ENCODE peak calls at places on chromosomes 5 and 9, in six cellular contexts. Z is gastrocnemius medialis, S is cardiac fibroblast, J is right lobe of liver, D is GM23338, U is prostate gland. P is an unnamed sample.

GRCh38 chr5:43410414-43410813 is 1.8 kb downstream of the CCL28 start:
- DNase-seq in U (no peak), J (no peak), S (no peak), D (no peak), Z (no peak), P (no peak)

GRCh38 chr5:107869459-107870115 is 198.8 kb upstream of the EFNA5 start:
- DNase-seq in Z (no peak), U (no peak), J (no peak), S (peak; percentile 52), D (no peak), P (peak; percentile 93)

GRCh38 chr9:133226219-133227171 is 17.4 kb upstream of the OBP2B start:
- DNase-seq in Z (no peak), D (peak; percentile 41), U (no peak), S (no peak), J (peak; percentile 33), P (no peak)

GRCh38 chr9:130936285-130937117 is 2.5 kb downstream of the FIBCD1 start:
- DNase-seq in Z (no peak), S (peak; percentile 95), J (no peak), U (no peak), D (peak; percentile 81), P (peak; percentile 31)

GRCh38 chr5:10588779-10589447 is 25.0 kb downstream of the ANKRD33B start:
- DNase-seq in J (peak; percentile 40), Z (no peak), D (no peak), U (no peak), S (no peak), P (no peak)

GRCh38 chr9:79824265-79824664 is 252.5 kb downstream of the TLE4 start:
- DNase-seq in U (no peak), Z (no peak), S (no peak), J (no peak), D (no peak), P (no peak)

GRCh38 chr9:76018767-76019166 is 128.3 kb downstream of the PCSK5 start:
- DNase-seq in U (no peak), Z (no peak), D (no peak), J (no peak), S (no peak), P (no peak)

GRCh38 chr9:105690742-105691141 is 3.6 kb upstream of the TMEM38B start:
- DNase-seq in D (peak; percentile 34), J (no peak), U (no peak), Z (no peak), S (peak; percentile 42), P (peak; percentile 20)

GRCh38 chr5:119367502-119368237 is 11.9 kb downstream of the TNFAIP8 start:
- DNase-seq in S (peak; percentile 60), J (no peak), U (no peak), D (no peak), Z (no peak), P (peak; percentile 80)

GRCh38 chr5:104421431-104421830 is 858.8 kb upstream of the NUDT12 start:
- DNase-seq in D (no peak), S (no peak), U (no peak), J (no peak), Z (no peak), P (no peak)

GRCh38 chr5:102767864-102768263 is 12.8 kb downstream of the PAM start:
- DNase-seq in J (no peak), D (no peak), Z (no peak), S (no peak), U (no peak), P (no peak)

DNA sequence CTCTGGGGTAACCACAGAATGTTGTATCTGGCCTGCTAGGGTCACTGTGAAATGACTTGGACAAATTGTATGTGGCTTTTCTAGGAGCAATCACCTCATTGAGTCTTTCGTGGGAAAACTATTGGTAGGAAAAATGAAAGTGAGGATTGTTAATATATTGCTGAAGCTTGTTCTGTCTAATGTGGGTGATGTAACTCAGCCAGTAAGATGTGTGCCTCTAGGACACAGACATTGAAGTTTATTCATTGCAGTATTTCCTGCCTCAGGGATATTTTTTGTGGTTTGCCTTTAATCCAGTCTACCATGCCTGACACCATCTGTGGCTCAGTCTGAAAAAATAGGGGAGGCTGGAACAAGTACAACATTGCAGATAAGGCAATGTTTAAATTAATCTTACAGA is 430.9 kb upstream of the TNC start:
- DNase-seq in D (no peak), J (no peak), Z (no peak), S (no peak), U (no peak), P (no peak)
- H3K4me3 ChIP-seq in D (no peak overlapping the region), J (no peak overlapping the region), Z (no peak overlapping the region), S (no peak overlapping the region), U (no peak overlapping the region), P (no peak overlapping the region)

GRCh38 chr9:15354713-15355112 is 47.7 kb upstream of the TTC39B start:
- DNase-seq in D (peak; percentile 48), Z (no peak), S (no peak), U (no peak), J (no peak), P (no peak)
- TF ChIP-seq CTCF in D (no peak), Z (no peak), S (no peak), U (no peak), J (no peak), P (no peak)

GRCh38 chr5:148828461-148829247 is 2.2 kb downstream of the ADRB2 start:
- DNase-seq in S (no peak), J (no peak), U (no peak), Z (peak; percentile 13), D (no peak), P (peak; percentile 73)

GRCh38 chr5:148827723-148828122 is 1.3 kb downstream of the ADRB2 start:
- DNase-seq in J (no peak), Z (no peak), S (no peak), D (no peak), U (no peak), P (peak; percentile 34)

GRCh38 chr5:148829248-148829594 is 2.8 kb downstream of the ADRB2 start:
- DNase-seq in S (no peak), D (no peak), Z (no peak), U (no peak), J (no peak), P (no peak)

GRCh38 chr5:148830220-148830619 is 3.8 kb downstream of the ADRB2 start:
- DNase-seq in D (no peak), Z (peak; percentile 28), U (no peak), J (no peak), S (no peak), P (peak; percentile 26)

DNA sequence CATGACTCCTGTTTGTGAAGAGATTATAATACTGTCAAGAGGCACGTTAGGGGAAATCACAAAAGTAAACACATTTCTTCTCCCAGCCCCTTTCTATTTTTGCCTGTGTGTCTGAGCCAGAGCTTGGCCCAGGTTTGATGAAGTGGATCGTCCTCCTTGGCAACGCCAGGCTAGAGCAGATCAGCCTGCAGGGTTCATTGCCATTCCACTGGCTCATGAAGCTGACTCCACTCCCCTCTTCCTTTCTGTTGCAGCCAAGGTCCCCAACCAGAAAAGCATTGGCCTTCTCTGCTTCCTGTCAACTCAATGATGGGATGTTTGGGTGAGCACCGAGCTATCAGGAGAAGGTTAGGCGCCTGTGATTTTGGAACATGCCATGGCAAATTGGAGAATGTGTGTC is 3.3 kb downstream of the ADRB2 start:
- DNase-seq in J (no peak), U (no peak), Z (peak; percentile 47), D (no peak), S (no peak), P (peak; percentile 25)
- H3K4me3 ChIP-seq in J (peak overlapping the region; percentile 57), U (peak overlapping the region; percentile 57), Z (peak overlapping the region; percentile 69), D (no peak overlapping the region), S (no peak overlapping the region), P (peak overlapping the region; percentile 86)

GRCh38 chr5:95842955-95843544 is 20.5 kb upstream of the GLRX start:
- DNase-seq in J (peak; percentile 72), U (no peak), D (peak; percentile 21), Z (peak; percentile 86), S (peak; percentile 71), P (no peak)
- TF ChIP-seq CTCF in J (no peak), U (no peak), D (no peak), Z (no peak), S (peak; percentile 5), P (no peak)

DNA sequence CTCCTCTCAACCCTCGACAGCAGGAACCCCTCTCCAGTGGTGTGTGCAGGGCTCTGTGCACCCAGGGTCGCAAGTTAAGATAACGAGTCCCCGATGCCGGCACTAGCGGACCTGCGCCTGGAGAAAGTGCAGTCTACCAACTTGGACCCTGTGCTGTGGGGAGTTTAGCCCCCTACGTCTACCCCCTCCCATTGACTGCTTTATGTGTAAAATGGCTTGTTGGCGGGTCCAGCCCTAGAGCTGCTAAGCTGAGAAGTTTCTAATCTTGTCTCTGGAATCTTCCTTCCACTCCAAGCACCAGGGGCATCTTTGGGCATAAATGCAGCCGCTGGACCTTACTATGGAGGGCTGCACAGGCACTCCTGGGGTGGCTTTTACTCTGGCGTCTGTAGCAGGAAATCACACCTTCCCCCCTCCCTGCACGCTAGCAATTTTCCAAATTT is 7.1 kb upstream of the PITX1 start:
- DNase-seq in J (no peak), S (no peak), D (no peak), U (no peak), Z (no peak), P (no peak)
- H3K4me3 ChIP-seq in J (no peak overlapping the region), S (no peak overlapping the region), D (peak overlapping the region; percentile 55), U (no peak overlapping the region), Z (no peak overlapping the region), P (no peak overlapping the region)

GRCh38 chr9:35452481-35452880 is 37.4 kb upstream of the RUSC2 start:
- DNase-seq in U (no peak), S (no peak), D (peak; percentile 32), J (no peak), Z (no peak), P (no peak)
- TF ChIP-seq CTCF in U (no peak), S (peak; percentile 42), D (peak; percentile 24), J (no peak), Z (no peak), P (no peak)

DNA sequence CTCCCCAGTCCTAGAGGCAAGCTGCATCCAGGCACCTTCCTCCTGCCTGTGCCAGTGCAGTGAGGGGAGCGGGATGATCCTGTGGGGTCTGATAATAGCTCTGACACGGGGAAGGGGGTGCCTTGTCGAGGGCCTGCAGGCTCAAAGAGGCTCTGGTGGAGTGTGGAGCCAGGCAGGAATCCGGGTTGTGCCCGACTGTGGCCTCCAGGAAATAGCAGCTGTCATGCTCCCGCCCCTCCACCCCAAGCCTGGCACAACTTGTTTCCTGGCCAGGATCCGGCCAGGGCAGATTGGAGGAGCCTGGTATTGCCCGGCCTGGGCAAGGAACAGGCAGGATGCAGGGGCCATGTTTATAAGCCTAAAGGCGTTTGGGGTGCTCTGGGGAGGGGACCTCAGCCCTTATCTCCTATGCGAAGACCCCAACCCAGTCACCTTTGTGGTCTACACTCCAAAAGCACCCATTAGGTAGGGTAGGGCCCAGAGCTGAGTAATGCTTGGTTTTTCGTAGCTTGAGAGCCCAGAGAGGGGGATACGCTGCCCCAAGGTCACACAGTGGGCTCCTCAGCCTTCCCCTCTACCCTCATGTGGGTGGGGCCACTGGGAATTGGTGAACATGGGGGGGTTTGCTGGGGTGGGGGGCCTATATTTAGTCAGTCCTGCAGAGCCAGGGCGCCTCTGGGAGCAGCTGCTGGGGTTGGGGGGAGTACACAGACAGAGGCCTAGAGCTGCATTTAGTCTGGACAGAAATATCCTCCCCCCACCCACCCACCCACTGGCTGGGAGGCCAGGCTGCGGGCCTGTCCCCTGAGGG is 12.2 kb downstream of the CXXC5 start:
- DNase-seq in D (no peak), J (peak; percentile 89), Z (peak; percentile 89), S (peak; percentile 58), U (peak; percentile 87), P (peak; percentile 64)
- H3K4me3 ChIP-seq in D (peak overlapping the region; percentile 3), J (peak overlapping the region; percentile 10), Z (peak overlapping the region; percentile 30), S (peak overlapping the region; percentile 43), U (peak overlapping the region; percentile 18), P (no peak overlapping the region)

P was measured in bronchial epithelial cell.